ENCODE peak calls at places on chromosome 7, in four cellular contexts. S, U, D and B are unnamed samples.

GRCh38 chr7:28115261-28115660 is 65.3 kb downstream of the JAZF1 start:
- DNase-seq in S (no peak), U (no peak), D (no peak), B (no peak)

GRCh38 chr7:133718131-133718530 is 409.0 kb upstream of the LRGUK start:
- DNase-seq in S (no peak), U (no peak), D (no peak), B (no peak)

GRCh38 chr7:118219157-118219512 is 5.4 kb upstream of the ANKRD7 start:
- DNase-seq in S (no peak), U (no peak), D (no peak), B (no peak)

GRCh38 chr7:76998263-76998666 is 33.9 kb downstream of the SPDYE17 start:
- DNase-seq in S (no peak), U (no peak), D (no peak), B (no peak)

GRCh38 chr7:54932818-54933543 is 85.8 kb upstream of the EGFR start:
- DNase-seq in S (peak; percentile 77), U (peak; percentile 9), D (peak; percentile 82), B (peak; percentile 83)

GRCh38 chr7:155426543-155427410 is 31.2 kb upstream of the EN2 start:
- DNase-seq in S (no peak), U (no peak), D (no peak), B (no peak)

GRCh38 chr7:1366801-1367405 is 92.4 kb downstream of the MICALL2 start:
- DNase-seq in S (no peak), U (no peak), D (no peak), B (no peak)

GRCh38 chr7:39132306-39132705 is 154.6 kb downstream of the POU6F2 start:
- DNase-seq in S (no peak), U (no peak), D (no peak), B (no peak)

GRCh38 chr7:148753224-148753623 is 54.5 kb downstream of the CUL1 start:
- DNase-seq in S (no peak), U (no peak), D (no peak), B (no peak)

GRCh38 chr7:141295367-141295895 is 221.6 kb downstream of the TMEM178B start:
- DNase-seq in S (no peak), U (no peak), D (no peak), B (no peak)
- TF ChIP-seq CTCF in S (no peak), U (no peak), D (no peak), B (no peak)

DNA sequence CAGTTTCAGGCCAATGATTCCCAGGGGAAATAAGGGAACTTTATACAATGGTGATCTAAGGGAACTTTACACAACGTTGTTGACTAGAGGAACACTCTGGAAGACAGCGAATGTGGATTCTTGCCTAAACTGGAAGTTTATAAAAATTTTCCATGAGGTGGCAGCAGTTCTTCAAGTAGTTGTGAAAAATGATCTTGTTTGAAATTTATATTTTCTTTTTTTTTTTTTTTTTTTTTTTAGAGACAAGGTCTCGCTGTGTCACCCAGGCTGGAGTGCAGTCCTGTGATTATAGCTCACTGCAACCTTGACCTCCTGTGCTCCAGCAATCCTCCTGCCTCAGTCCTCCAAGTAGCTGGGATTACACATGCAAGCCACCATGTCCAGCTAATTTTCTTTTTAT is 32.1 kb upstream of the GTF2I start:
- DNase-seq in S (no peak), U (peak; percentile 23), D (no peak), B (no peak)
- TF ChIP-seq CTCF in S (no peak), U (no peak), D (no peak), B (no peak)

GRCh38 chr7:140397784-140398750 is at the start of gene SLC37A3:
- DNase-seq in S (peak; percentile 96), U (peak; percentile 81), D (peak; percentile 95), B (peak; percentile 93)
- TF ChIP-seq CTCF in S (no peak), U (no peak), D (peak; percentile 14), B (no peak)

GRCh38 chr7:147249956-147250355 is 1133.4 kb downstream of the CNTNAP2 start:
- DNase-seq in S (no peak), U (no peak), D (no peak), B (no peak)
- TF ChIP-seq CTCF in S (no peak), U (no peak), D (peak; percentile 21), B (no peak)

GRCh38 chr7:17971392-17971791 is 31.1 kb upstream of the SNX13 start:
- DNase-seq in S (no peak), U (no peak), D (no peak), B (no peak)
- TF ChIP-seq CTCF in S (no peak), U (peak; percentile 21), D (no peak), B (no peak)